ENCODE peak calls at places on chromosomes 4 and X, in four cellular contexts. R is fibroblast of lung, L is astrocyte, Q is OCI-LY7. Y is an unnamed sample. For H3K4me1, the result is how much of the 10 kb centered on the place peaks cover.

GRCh38 chrX:71282514-71283408 is 674 bp upstream of the NONO start:
- DNase-seq in R (peak), L (peak), Q (no peak), Y (no peak)

GRCh38 chr4:81715335-81715734 is 243.6 kb upstream of the RASGEF1B start:
- DNase-seq in R (no peak), L (no peak), Q (no peak), Y (no peak)

GRCh38 chr4:170805352-170805751 is 715.6 kb upstream of the AADAT start:
- DNase-seq in R (no peak), L (no peak), Q (no peak), Y (no peak)

GRCh38 chrX:155745792-155746191 is 133.0 kb upstream of the TMLHE start:
- DNase-seq in R (peak), L (no peak), Q (no peak), Y (peak)

GRCh38 chr4:663438-664428 is 10.3 kb downstream of the ATP5ME start:
- DNase-seq in R (no peak), L (no peak), Q (no peak), Y (peak)

GRCh38 chr4:71254451-71255012 is 84.3 kb upstream of the SLC4A4 start:
- DNase-seq in R (no peak), L (no peak), Q (no peak), Y (no peak)

GRCh38 chr4:154010377-154010776 is 221.5 kb upstream of the SFRP2 start:
- DNase-seq in R (no peak), L (no peak), Q (no peak), Y (no peak)

GRCh38 chrX:46690818-46691217 is 68.1 kb downstream of the SLC9A7 start:
- DNase-seq in R (no peak), L (no peak), Q (no peak), Y (no peak)

GRCh38 chr4:98577956-98578355 is 80.5 kb downstream of the TSPAN5 start:
- DNase-seq in R (peak), L (peak), Q (no peak), Y (no peak)

GRCh38 chrX:119121341-119121740 is 6.3 kb downstream of the KIAA1210 start:
- DNase-seq in R (peak), L (no peak), Q (no peak), Y (no peak)

GRCh38 chrX:134241960-134242619 is 5.1 kb downstream of the CCDC160 start:
- DNase-seq in R (no peak), L (no peak), Q (no peak), Y (no peak)
- H3K4me1 ChIP-seq in R (under half), L (under half), Q (under half), Y (under half)

GRCh38 chr4:2797545-2798305 is 4.8 kb downstream of the SH3BP2 start:
- DNase-seq in R (no peak), L (no peak), Q (no peak), Y (peak)

GRCh38 chr4:2799971-2800690 is 7.2 kb downstream of the SH3BP2 start:
- DNase-seq in R (no peak), L (no peak), Q (no peak), Y (no peak)

GRCh38 chr4:2799444-2799911 is 6.6 kb downstream of the SH3BP2 start:
- DNase-seq in R (no peak), L (no peak), Q (no peak), Y (no peak)

GRCh38 chr4:2797188-2797544 is 4.3 kb downstream of the SH3BP2 start:
- DNase-seq in R (no peak), L (no peak), Q (no peak), Y (no peak)

GRCh38 chr4:2798399-2799301 is 5.8 kb downstream of the SH3BP2 start:
- DNase-seq in R (no peak), L (no peak), Q (peak), Y (peak)
- H3K4me1 ChIP-seq in R (under half), L (under half), Q (under half), Y (under half)

DNA sequence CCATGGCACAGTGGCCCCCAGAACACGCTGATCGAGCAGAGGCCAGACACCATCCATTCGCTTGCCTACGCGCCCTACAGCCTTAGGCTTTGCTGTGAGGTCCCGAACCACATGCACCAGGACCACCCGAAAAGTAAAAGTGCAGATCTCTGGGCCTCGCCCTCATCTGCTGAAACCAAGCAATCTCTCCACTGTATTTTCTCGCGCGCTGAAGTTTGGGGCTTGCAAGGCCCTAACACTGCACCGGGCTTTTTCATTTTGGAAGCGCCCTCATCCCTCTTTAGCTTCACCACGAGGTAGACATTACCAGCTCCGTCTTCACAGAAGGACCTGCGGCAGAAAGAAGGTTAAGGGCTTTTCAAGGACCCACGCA is 21.2 kb downstream of the NKX3-2 start:
- DNase-seq in R (no peak), L (no peak), Q (no peak), Y (no peak)
- H3K4me1 ChIP-seq in R (under half), L (under half), Q (under half), Y (under half)

DNA sequence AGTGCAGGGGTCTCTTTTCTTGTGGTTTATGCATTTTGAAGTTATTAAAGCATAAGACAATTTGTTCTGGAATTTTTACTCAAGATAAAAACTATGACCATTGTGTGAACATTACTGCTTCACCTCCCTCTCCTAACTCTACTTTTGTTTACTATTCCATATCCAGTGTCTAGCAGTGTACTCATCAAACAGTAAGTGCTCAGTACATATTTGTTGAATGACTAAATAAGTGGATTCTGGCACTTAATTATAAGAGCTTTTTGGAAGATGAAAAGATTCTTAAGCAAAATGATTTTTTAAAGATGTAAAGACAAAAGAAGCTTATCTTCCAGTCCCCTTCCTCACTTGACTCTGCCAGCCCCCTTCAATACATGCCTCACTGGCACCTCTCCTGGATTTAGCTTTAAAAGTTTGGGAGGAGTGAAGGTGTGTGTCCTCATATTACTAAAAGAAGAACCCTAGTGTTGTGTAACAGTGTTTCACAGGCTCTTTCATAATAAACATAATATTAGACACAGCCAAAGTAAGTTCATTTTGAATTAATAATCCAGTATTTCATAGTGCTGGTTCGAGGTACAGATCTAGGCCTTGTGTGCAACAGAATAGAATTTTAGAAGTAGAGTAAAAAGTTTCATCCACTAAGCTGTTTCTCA is 53.0 kb downstream of the GAB1 start:
- DNase-seq in R (peak), L (peak), Q (no peak), Y (no peak)
- H3K4me1 ChIP-seq in R (under half), L (under half), Q (half or more), Y (half or more)

GRCh38 chrX:103640401-103641155 is 11.8 kb downstream of the TCEAL1 start:
- DNase-seq in R (peak), L (peak), Q (no peak), Y (no peak)

GRCh38 chrX:103635436-103635835 is 6.7 kb downstream of the TCEAL1 start:
- DNase-seq in R (no peak), L (no peak), Q (no peak), Y (no peak)

DNA sequence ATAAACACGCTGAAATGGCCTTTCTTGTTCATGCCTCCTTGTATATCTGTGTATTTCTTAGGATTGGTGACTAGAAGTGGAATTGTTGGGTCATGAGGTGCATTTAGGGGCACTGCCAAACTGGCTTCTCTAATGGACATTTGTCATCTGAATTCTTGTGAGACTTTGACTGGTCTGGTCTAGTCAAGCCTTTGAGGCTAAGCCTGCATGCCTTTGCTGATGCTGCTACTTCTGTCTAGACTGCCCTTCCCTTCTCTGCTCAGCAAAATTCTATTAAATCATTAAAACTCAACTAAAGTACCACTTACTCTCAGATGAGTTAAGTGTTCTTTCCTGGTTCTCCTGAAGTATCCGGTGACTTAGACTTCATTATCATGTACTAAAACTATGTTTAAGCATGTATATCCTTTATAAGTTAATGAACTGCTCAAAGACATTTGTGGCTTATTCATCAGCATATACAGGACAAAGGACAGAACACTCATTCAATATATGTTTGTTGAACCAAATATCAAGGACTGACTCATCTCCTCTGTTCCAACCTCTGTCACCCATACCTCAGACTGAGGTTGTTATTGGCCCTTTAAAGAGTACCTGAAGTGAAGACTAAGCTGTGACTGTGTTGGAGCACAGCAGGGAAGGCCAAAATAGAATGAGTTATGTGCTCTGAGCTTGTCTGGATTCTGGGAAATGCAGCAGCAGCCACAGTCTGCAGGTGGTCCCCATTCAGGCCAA is 9.0 kb downstream of the TCEAL1 start:
- DNase-seq in R (peak), L (peak), Q (no peak), Y (no peak)
- H3K4me1 ChIP-seq in R (under half), L (under half), Q (under half), Y (under half)

DNA sequence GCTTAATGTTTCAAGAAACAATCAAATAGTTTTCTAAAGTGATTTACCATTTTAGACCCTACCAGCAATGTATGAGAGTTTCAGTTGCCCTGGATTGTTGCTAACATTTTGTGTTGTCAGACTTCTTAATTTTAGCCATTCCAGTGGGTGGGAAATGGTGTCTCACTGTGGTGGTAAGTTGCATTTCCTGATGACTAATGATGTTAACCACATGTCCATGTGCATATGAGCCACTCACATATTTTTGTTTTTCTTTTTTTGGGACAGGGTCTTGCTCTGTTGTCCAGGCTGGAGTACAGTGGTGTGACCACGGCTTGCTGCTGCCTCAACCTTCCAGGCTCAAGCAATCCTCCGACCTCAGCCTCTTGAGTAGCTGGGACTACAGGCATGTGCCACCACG is 48.3 kb downstream of the MED28 start:
- DNase-seq in R (peak), L (peak), Q (no peak), Y (no peak)
- H3K4me1 ChIP-seq in R (under half), L (under half), Q (under half), Y (under half)